ENCODE peak calls at places on chromosome 2, in six cellular contexts. Q is sigmoid colon, K is left ventricle myocardium inferior, R is esophagus muscularis mucosa, U is PC-9, T is heart right ventricle. C is an unnamed sample. For H3K4me1 and H3K27me3, the result is how much of the 10 kb centered on the place peaks cover.

GRCh38 chr2:150485871-150486538 is 1.5 kb downstream of the RND3 start:
- DNase-seq in Q (peak), K (peak), R (no peak), U (peak), T (peak), C (peak)

GRCh38 chr2:218059289-218059688 is 9.8 kb upstream of the RUFY4 start:
- DNase-seq in Q (no peak), K (no peak), R (no peak), U (no peak), T (no peak), C (no peak)

GRCh38 chr2:216987176-216987809 is 127.4 kb upstream of the TNP1 start:
- DNase-seq in Q (peak), K (no peak), R (peak), U (no peak), T (no peak), C (no peak)

GRCh38 chr2:46800625-46801024 is 115.0 kb downstream of the MCFD2 start:
- DNase-seq in Q (no peak), K (no peak), R (no peak), U (no peak), T (no peak), C (no peak)

GRCh38 chr2:107259411-107260195 is 373.6 kb upstream of the ST6GAL2 start:
- DNase-seq in Q (no peak), K (no peak), R (no peak), U (no peak), T (no peak), C (no peak)

GRCh38 chr2:19357383-19358241 is 811 bp downstream of the OSR1 start:
- DNase-seq in Q (no peak), K (peak), R (peak), U (peak), T (no peak), C (peak)

GRCh38 chr2:10076988-10077527 is 3.2 kb downstream of the CYS1 start:
- DNase-seq in Q (no peak), K (no peak), R (no peak), U (no peak), T (no peak), C (no peak)

GRCh38 chr2:219506802-219507554 is 7.3 kb upstream of the ASIC4 start:
- DNase-seq in Q (no peak), K (no peak), R (no peak), U (no peak), T (no peak), C (no peak)

GRCh38 chr2:49306925-49307324 is 152.6 kb upstream of the FSHR start:
- DNase-seq in Q (no peak), K (no peak), R (no peak), U (no peak), T (no peak), C (no peak)

GRCh38 chr2:179264238-179265081 is at the start of gene SESTD1:
- DNase-seq in Q (peak), K (peak), R (no peak), U (peak), T (peak), C (peak)

GRCh38 chr2:106972782-106973181 is 86.8 kb upstream of the ST6GAL2 start:
- DNase-seq in Q (no peak), K (no peak), R (no peak), U (no peak), T (no peak), C (no peak)

GRCh38 chr2:170550501-170550900 is 164.6 kb upstream of the SP5 start:
- DNase-seq in Q (no peak), K (no peak), R (no peak), U (no peak), T (no peak), C (no peak)

GRCh38 chr2:218063541-218064295 is 5.3 kb upstream of the RUFY4 start:
- DNase-seq in Q (no peak), K (no peak), R (peak), U (no peak), T (no peak), C (no peak)

GRCh38 chr2:70655786-70656185 is 102.2 kb upstream of the TGFA start:
- DNase-seq in Q (no peak), K (no peak), R (peak), U (no peak), T (no peak), C (no peak)

GRCh38 chr2:157185828-157186227 is 71.7 kb upstream of the GALNT5 start:
- DNase-seq in Q (no peak), K (no peak), R (no peak), U (no peak), T (no peak), C (no peak)

GRCh38 chr2:214809751-214810564 is 475 bp upstream of the BARD1 start:
- DNase-seq in Q (peak), K (peak), R (peak), U (peak), T (peak), C (peak)

GRCh38 chr2:230849633-230850357 is 14.9 kb upstream of the ITM2C start:
- DNase-seq in Q (no peak), K (peak), R (no peak), U (peak), T (no peak), C (peak)

GRCh38 chr2:156300337-156300736 is 32.2 kb downstream of the NR4A2 start:
- DNase-seq in Q (no peak), K (no peak), R (no peak), U (no peak), T (no peak), C (no peak)

GRCh38 chr2:47036489-47036769 is 118.7 kb downstream of the STPG4 start:
- DNase-seq in Q (no peak), K (no peak), R (no peak), U (no peak), T (no peak), C (no peak)

GRCh38 chr2:232839680-232840079 is 30.4 kb upstream of the SNORC start:
- DNase-seq in Q (peak), K (peak), R (no peak), U (no peak), T (peak), C (peak)

GRCh38 chr2:20465716-20466391 is 19.0 kb downstream of the RHOB start:
- DNase-seq in Q (peak), K (no peak), R (no peak), U (peak), T (no peak), C (no peak)

GRCh38 chr2:20457661-20458630 is 11.1 kb downstream of the RHOB start:
- DNase-seq in Q (peak), K (no peak), R (no peak), U (no peak), T (no peak), C (no peak)

GRCh38 chr2:241461693-241462677 is 46.4 kb downstream of the STK25 start:
- DNase-seq in Q (no peak), K (no peak), R (no peak), U (no peak), T (no peak), C (no peak)

GRCh38 chr2:16584094-16584493 is 81.5 kb downstream of the CYRIA start:
- DNase-seq in Q (no peak), K (no peak), R (no peak), U (no peak), T (no peak), C (no peak)

GRCh38 chr2:160229591-160229990 is 29.5 kb upstream of the ITGB6 start:
- DNase-seq in Q (no peak), K (no peak), R (no peak), U (no peak), T (no peak), C (no peak)

GRCh38 chr2:172249986-172250385 is 147.3 kb upstream of the DLX2 start:
- DNase-seq in Q (no peak), K (no peak), R (no peak), U (no peak), T (no peak), C (no peak)

GRCh38 chr2:179226203-179226960 is 38.2 kb downstream of the SESTD1 start:
- DNase-seq in Q (no peak), K (no peak), R (no peak), U (no peak), T (peak), C (peak)

GRCh38 chr2:60553992-60554648 is 666 bp upstream of the BCL11A start:
- DNase-seq in Q (no peak), K (peak), R (no peak), U (peak), T (no peak), C (peak)

GRCh38 chr2:118710481-118710880 is 137.0 kb downstream of the EN1 start:
- DNase-seq in Q (no peak), K (no peak), R (no peak), U (no peak), T (no peak), C (no peak)

GRCh38 chr2:141557329-141558098 is 573.3 kb downstream of the LRP1B start:
- DNase-seq in Q (no peak), K (no peak), R (no peak), U (no peak), T (no peak), C (no peak)

GRCh38 chr2:43531251-43531650 is 64.6 kb downstream of the THADA start:
- DNase-seq in Q (no peak), K (no peak), R (no peak), U (no peak), T (no peak), C (no peak)

GRCh38 chr2:225002656-225003045 is 39.6 kb downstream of the DOCK10 start:
- DNase-seq in Q (no peak), K (no peak), R (no peak), U (no peak), T (no peak), C (no peak)

GRCh38 chr2:111705206-111705605 is 178.8 kb downstream of the ANAPC1 start:
- DNase-seq in Q (no peak), K (no peak), R (no peak), U (no peak), T (no peak), C (no peak)

GRCh38 chr2:182818541-182819308 is 47.7 kb downstream of the FRZB start:
- DNase-seq in Q (no peak), K (no peak), R (no peak), U (no peak), T (no peak), C (no peak)

GRCh38 chr2:9993490-9994165 is 42.1 kb downstream of the GRHL1 start:
- DNase-seq in Q (peak), K (no peak), R (no peak), U (no peak), T (no peak), C (no peak)

DNA sequence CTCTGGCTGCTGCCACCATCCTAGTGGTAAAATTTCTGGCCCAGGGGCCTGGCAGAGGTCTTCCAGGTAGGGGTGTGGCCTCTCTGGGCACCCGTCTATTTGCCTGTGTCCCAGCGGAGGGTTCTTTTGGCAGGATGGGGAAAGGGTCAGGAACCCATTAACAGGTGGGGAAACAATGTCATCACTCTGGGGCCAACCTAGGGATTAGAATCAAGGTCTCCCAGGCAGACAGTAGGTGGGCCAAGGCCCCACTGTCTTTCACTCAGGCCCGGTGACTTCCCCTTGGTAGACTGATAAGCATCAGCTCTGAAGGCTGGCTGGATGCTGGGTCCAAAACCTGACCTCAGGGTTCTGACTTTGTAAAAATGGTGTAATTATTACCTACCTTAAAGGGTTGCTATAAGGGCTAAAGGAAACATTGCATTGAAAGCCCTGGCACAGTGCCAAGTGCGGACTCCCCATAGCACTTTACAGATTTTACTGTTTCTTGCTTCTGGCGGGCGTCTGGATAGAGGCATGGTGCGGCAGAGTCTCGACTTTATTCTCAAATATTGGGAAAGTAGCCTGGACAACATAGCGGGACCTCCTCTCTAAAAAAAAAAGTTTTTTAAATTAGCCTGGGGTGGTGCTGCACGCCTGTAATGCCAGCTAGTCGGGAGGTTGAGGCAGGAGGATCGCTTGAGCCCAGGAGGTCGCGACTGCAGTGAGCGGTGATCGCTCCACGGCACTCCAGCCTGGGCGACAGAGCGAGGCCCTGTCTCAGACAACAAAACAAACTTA is 2.2 kb downstream of the LBX2 start:
- DNase-seq in Q (no peak), K (no peak), R (no peak), U (no peak), T (no peak), C (no peak)
- H3K4me3 ChIP-seq in Q (no peak), K (peak), R (peak), U (peak), T (peak), C (no peak)

GRCh38 chr2:28034696-28035095 is 144.2 kb downstream of the BABAM2 start:
- DNase-seq in Q (no peak), K (no peak), R (no peak), U (no peak), T (no peak), C (no peak)

GRCh38 chr2:28036307-28036706 is 145.8 kb downstream of the BABAM2 start:
- DNase-seq in Q (no peak), K (no peak), R (no peak), U (no peak), T (no peak), C (no peak)

GRCh38 chr2:28035816-28036215 is 145.3 kb downstream of the BABAM2 start:
- DNase-seq in Q (no peak), K (no peak), R (no peak), U (no peak), T (no peak), C (no peak)

GRCh38 chr2:28035163-28035690 is 144.7 kb downstream of the BABAM2 start:
- DNase-seq in Q (no peak), K (no peak), R (no peak), U (no peak), T (no peak), C (no peak)

GRCh38 chr2:28038722-28039121 is 148.2 kb downstream of the BABAM2 start:
- DNase-seq in Q (no peak), K (no peak), R (no peak), U (no peak), T (no peak), C (no peak)
- H3K4me1 ChIP-seq in Q (under half), K (under half), R (under half), U (under half), T (under half), C (under half)

GRCh38 chr2:73289304-73289703 is 4.0 kb downstream of the EGR4 start:
- DNase-seq in Q (no peak), K (no peak), R (no peak), U (no peak), T (no peak), C (no peak)

GRCh38 chr2:73292316-73292905 is 937 bp downstream of the EGR4 start:
- DNase-seq in Q (no peak), K (no peak), R (no peak), U (no peak), T (no peak), C (no peak)

GRCh38 chr2:73291461-73292315 is 1.7 kb downstream of the EGR4 start:
- DNase-seq in Q (no peak), K (no peak), R (no peak), U (no peak), T (no peak), C (peak)

GRCh38 chr2:73291093-73291460 is 2.3 kb downstream of the EGR4 start:
- DNase-seq in Q (no peak), K (no peak), R (no peak), U (no peak), T (peak), C (peak)

DNA sequence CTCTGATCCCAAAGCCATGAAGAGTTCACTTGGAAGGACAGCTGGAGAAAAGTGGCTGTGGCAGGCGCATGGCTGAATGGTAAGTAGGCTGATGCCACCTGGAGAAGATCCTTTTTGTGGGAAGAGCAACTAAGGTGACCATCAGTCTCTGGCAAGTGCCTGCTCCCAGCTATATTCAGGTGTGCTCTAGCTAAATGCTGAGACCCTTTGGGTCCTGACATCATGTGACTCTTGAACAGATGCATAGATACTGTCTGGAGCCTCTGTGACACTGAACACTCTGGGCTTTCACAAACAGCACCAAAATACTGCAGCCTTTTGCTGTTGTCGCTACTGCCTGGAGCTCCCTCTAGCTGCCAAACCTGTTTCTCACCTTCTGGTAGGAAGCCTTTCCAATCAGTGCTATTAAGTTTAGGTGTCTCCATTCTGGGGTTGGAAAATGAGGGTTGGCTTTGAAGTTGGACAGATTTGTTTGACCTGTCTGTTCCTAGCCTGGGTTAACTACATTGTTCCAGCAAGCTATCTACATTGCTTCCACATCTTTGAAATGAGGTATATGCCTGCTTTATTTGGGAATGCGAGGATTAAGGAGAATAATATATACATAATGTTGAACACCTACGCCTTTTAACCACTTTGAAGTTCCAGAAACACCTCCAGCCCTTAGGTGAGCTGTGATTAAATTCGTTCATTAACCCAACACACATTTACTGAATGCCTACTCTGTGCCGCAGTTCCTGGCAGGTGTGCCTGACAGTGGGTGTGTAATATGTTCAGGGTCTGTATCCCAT is 3.1 kb downstream of the EGR4 start:
- DNase-seq in Q (no peak), K (no peak), R (no peak), U (peak), T (no peak), C (no peak)
- H3K27me3 ChIP-seq in Q (half or more), K (half or more), R (half or more), U (under half), T (half or more), C (under half)

DNA sequence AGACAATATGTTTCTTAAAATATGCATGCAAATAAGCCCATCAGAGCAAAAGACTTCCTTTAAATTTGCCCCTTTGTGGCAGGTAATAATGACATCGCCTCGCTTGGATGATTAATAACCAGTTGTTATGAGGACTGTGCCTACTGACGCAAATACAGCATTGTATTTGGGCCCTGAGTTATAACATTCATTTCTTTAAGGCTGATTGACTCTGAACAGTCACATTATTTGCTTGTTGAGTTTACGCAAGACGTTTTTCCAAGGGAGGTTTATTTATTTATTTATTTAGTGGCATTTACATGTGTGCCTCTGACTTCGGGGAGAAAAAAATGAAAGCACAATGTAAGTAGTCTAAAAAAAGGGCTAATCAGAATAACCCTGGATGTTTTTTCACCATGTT is 88.3 kb downstream of the SLC8A1 start:
- DNase-seq in Q (no peak), K (no peak), R (no peak), U (no peak), T (no peak), C (no peak)
- H3K4me3 ChIP-seq in Q (peak), K (peak), R (peak), U (no peak), T (peak), C (peak)

GRCh38 chr2:134232868-134233732 is 20.8 kb upstream of the MGAT5 start:
- DNase-seq in Q (no peak), K (no peak), R (no peak), U (no peak), T (no peak), C (no peak)

GRCh38 chr2:134231965-134232340 is 21.9 kb upstream of the MGAT5 start:
- DNase-seq in Q (no peak), K (no peak), R (no peak), U (no peak), T (no peak), C (no peak)

GRCh38 chr2:134232461-134232860 is 21.4 kb upstream of the MGAT5 start:
- DNase-seq in Q (no peak), K (no peak), R (no peak), U (no peak), T (no peak), C (no peak)

GRCh38 chr2:134230885-134231284 is 23.0 kb upstream of the MGAT5 start:
- DNase-seq in Q (no peak), K (no peak), R (no peak), U (no peak), T (no peak), C (no peak)

DNA sequence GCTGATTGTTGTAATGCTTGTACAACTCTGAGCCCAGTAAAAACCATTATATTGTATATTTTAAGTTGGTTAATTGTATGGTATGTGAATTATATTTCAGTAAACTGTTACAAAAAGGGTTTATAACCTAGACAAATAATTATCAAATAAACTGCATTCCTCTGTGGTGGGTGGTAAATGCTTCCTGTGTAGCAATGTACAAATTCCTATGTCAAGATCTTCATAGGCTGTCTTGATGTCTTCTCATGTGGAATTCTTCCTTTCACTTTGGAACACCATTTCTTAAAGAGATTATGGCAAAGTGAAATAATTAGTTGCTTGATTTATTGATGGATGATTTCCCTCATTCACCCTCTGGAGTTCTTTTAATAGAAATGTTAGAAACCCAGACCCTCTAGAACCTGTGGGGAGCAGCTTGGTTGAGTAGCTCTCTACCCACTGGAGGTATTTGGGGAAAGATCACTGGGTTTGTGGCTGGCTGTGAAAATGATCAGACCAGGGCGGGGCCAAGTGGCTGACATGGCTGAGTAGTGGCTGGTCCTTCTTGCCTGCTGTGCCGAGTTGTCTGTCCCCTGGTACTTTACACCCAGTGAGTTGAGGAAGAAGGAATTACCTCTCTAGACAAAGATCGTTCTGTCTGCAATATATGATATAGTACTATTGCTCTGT is 22.4 kb upstream of the MGAT5 start:
- DNase-seq in Q (no peak), K (no peak), R (no peak), U (no peak), T (no peak), C (no peak)
- H3K4me1 ChIP-seq in Q (under half), K (half or more), R (under half), U (under half), T (under half), C (under half)